ENCODE peak calls at places on chromosomes 11 and 22, in four cellular contexts. B is substantia nigra, N is sciatic nerve, R is NCI-H69. S is an unnamed sample.
A peak's percentile ranks its signal among the peaks of the same experiment; 100 is the strongest.

GRCh38 chr11:70675697-70676374 is 277.5 kb downstream of the CTTN start:
- DNase-seq in N (no peak), R (peak; percentile 97), B (no peak), S (no peak)

GRCh38 chr22:35154937-35155387 is 89.0 kb downstream of the ISX start:
- DNase-seq in B (peak; percentile 18), N (peak; percentile 64), R (peak; percentile 79), S (peak; percentile 33)

GRCh38 chr22:28243539-28243938 is 324.5 kb upstream of the PITPNB start:
- DNase-seq in B (no peak), N (no peak), R (no peak), S (peak; percentile 90)

GRCh38 chr22:31917227-31917921 is 27.0 kb upstream of the YWHAH start:
- DNase-seq in R (no peak), B (peak; percentile 14), N (no peak), S (no peak)

GRCh38 chr22:26589367-26589844 is 526 bp downstream of the TPST2 start:
- DNase-seq in R (peak; percentile 34), N (peak; percentile 70), B (no peak), S (no peak)

GRCh38 chr11:43579171-43579918 is 101.2 kb upstream of the HSD17B12 start:
- DNase-seq in R (peak; percentile 65), B (no peak), N (no peak), S (no peak)

GRCh38 chr11:70142171-70142875 is 60.8 kb upstream of the FADD start:
- DNase-seq in R (peak; percentile 92), N (no peak), B (no peak), S (no peak)

GRCh38 chr22:43970037-43970747 is 14.9 kb downstream of the SAMM50 start:
- DNase-seq in B (no peak), N (peak; percentile 53), R (no peak), S (no peak)

GRCh38 chr11:121886005-121886739 is 229.8 kb downstream of the BLID start:
- DNase-seq in N (peak; percentile 88), R (peak; percentile 68), B (peak; percentile 22), S (no peak)

S was measured in amniotic epithelial cell.